ENCODE peak calls at places on chromosome 5, in five cellular contexts. U is dorsolateral prefrontal cortex, R is AG04450, W is brain microvascular endothelial cell, B is A549. D is an unnamed sample.

GRCh38 chr5:147935032-147935431 is 28.7 kb upstream of the C5orf46 start:
- DNase-seq in U (no peak), R (no peak), W (peak; percentile 59), B (peak; percentile 10), D (no peak)

GRCh38 chr5:42021923-42022322 is 96.8 kb downstream of the FBXO4 start:
- DNase-seq in U (no peak), R (no peak), W (no peak), B (no peak), D (no peak)

GRCh38 chr5:174309131-174309845 is 263.8 kb downstream of the NSG2 start:
- DNase-seq in U (no peak), R (no peak), W (no peak), B (no peak), D (no peak)

GRCh38 chr5:74073257-74073656 is 447.3 kb downstream of the ARHGEF28 start:
- DNase-seq in U (no peak), R (no peak), W (peak; percentile 34), B (no peak), D (no peak)

GRCh38 chr5:135051399-135051798 is 17.4 kb upstream of the PITX1 start:
- DNase-seq in U (no peak), R (no peak), W (no peak), B (no peak), D (no peak)

GRCh38 chr5:145072880-145073279 is 762.3 kb downstream of the PRELID2 start:
- DNase-seq in U (no peak), R (no peak), W (no peak), B (no peak), D (no peak)

GRCh38 chr5:72955768-72956323 is at the start of gene FCHO2:
- DNase-seq in U (peak; percentile 96), R (peak; percentile 90), W (peak; percentile 95), B (peak; percentile 95), D (peak; percentile 90)

GRCh38 chr5:175285263-175285662 is 158.7 kb downstream of the DRD1 start:
- DNase-seq in U (no peak), R (no peak), W (no peak), B (no peak), D (peak; percentile 8)

GRCh38 chr5:168683247-168683926 is 104.2 kb upstream of the PANK3 start:
- DNase-seq in U (no peak), R (no peak), W (no peak), B (no peak), D (no peak)

GRCh38 chr5:149938272-149938671 is 6.3 kb downstream of the PDE6A start:
- DNase-seq in U (no peak), R (no peak), W (peak; percentile 88), B (peak; percentile 65), D (peak; percentile 40)

GRCh38 chr5:52672459-52672858 is 115.3 kb upstream of the ITGA1 start:
- DNase-seq in U (no peak), R (no peak), W (no peak), B (no peak), D (no peak)

GRCh38 chr5:28542968-28543367 is 1504.6 kb upstream of the CDH9 start:
- DNase-seq in U (no peak), R (no peak), W (peak; percentile 92), B (no peak), D (peak; percentile 16)

GRCh38 chr5:140041492-140042421 is 1.3 kb downstream of the NRG2 start:
- DNase-seq in U (peak; percentile 76), R (no peak), W (peak; percentile 11), B (peak; percentile 47), D (no peak)

GRCh38 chr5:659496-660263 is 33.5 kb downstream of the TPPP start:
- DNase-seq in U (no peak), R (no peak), W (no peak), B (no peak), D (no peak)

GRCh38 chr5:132491368-132492364 is 1.1 kb upstream of the IRF1 start:
- DNase-seq in U (no peak), R (no peak), W (no peak), B (no peak), D (no peak)

GRCh38 chr5:45507174-45507573 is 189.0 kb downstream of the HCN1 start:
- DNase-seq in U (peak; percentile 82), R (no peak), W (no peak), B (no peak), D (no peak)

GRCh38 chr5:38607930-38608545 is 51.6 kb upstream of the LIFR start:
- DNase-seq in U (no peak), R (peak; percentile 73), W (peak; percentile 45), B (no peak), D (no peak)

GRCh38 chr5:173789031-173789920 is 98.9 kb upstream of the CPEB4 start:
- DNase-seq in U (no peak), R (peak; percentile 33), W (peak; percentile 83), B (no peak), D (no peak)

GRCh38 chr5:9046756-9047481 is 499.0 kb downstream of the SEMA5A start:
- DNase-seq in U (no peak), R (peak; percentile 81), W (peak; percentile 100), B (no peak), D (peak; percentile 86)

GRCh38 chr5:55601209-55601618 is 66.5 kb upstream of the PLPP1 start:
- DNase-seq in U (peak; percentile 75), R (no peak), W (peak; percentile 81), B (peak; percentile 63), D (peak; percentile 20)

GRCh38 chr5:179192185-179192890 is 132.2 kb downstream of the ZNF354C start:
- DNase-seq in U (peak; percentile 10), R (no peak), W (no peak), B (no peak), D (no peak)

GRCh38 chr5:354581-355378 is 33.3 kb downstream of the AHRR start:
- DNase-seq in U (no peak), R (no peak), W (no peak), B (no peak), D (no peak)

GRCh38 chr5:116137544-116138378 is 52.9 kb downstream of the COMMD10 start:
- DNase-seq in U (no peak), R (peak; percentile 18), W (peak; percentile 35), B (peak; percentile 15), D (no peak)

GRCh38 chr5:157918811-157919742 is 60.1 kb upstream of the CLINT1 start:
- DNase-seq in U (no peak), R (no peak), W (no peak), B (no peak), D (no peak)

GRCh38 chr5:151553695-151554094 is 37.4 kb downstream of the FAT2 start:
- DNase-seq in U (no peak), R (no peak), W (no peak), B (no peak), D (no peak)

GRCh38 chr5:91425046-91425445 is 41.9 kb upstream of the ARRDC3 start:
- DNase-seq in U (no peak), R (no peak), W (no peak), B (no peak), D (no peak)

GRCh38 chr5:73115399-73116051 is 4.8 kb upstream of the TMEM171 start:
- DNase-seq in U (no peak), R (peak; percentile 93), W (peak; percentile 93), B (no peak), D (no peak)

GRCh38 chr5:43553381-43553780 is 3.5 kb downstream of the PAIP1 start:
- DNase-seq in U (no peak), R (no peak), W (no peak), B (no peak), D (no peak)

GRCh38 chr5:10619649-10620048 is 55.8 kb downstream of the ANKRD33B start:
- DNase-seq in U (no peak), R (no peak), W (no peak), B (no peak), D (no peak)
- H3K27ac ChIP-seq in U (no peak overlapping the region), R (no peak overlapping the region), W (no peak overlapping the region), B (no peak overlapping the region), D (no peak overlapping the region)

DNA sequence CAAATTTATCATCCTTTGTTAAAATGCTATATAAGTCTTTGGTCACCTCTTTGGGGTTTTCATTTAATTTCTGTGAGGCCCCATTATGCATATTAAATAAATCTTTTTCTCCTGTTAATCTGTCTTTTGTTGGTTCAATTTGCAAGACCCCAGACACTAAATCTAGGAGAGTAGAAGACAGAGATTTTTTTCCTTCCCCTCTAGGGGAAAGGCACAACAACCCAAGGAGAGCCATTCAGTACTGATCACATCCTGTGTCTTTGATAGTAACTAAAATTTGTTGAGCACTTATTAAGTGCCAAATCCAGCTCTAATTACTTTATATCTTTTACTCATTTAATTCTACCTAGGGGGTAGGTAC is 74.4 kb downstream of the ALDH7A1 start:
- DNase-seq in U (no peak), R (no peak), W (no peak), B (no peak), D (no peak)
- H3K27ac ChIP-seq in U (peak overlapping the region; percentile 72), R (no peak overlapping the region), W (no peak overlapping the region), B (no peak overlapping the region), D (no peak overlapping the region)

GRCh38 chr5:119409235-119409815 is 43.0 kb upstream of the HSD17B4 start:
- DNase-seq in U (no peak), R (no peak), W (no peak), B (no peak), D (no peak)

GRCh38 chr5:119411935-119412623 is 40.2 kb upstream of the HSD17B4 start:
- DNase-seq in U (peak; percentile 33), R (peak; percentile 52), W (peak; percentile 81), B (peak; percentile 67), D (no peak)

GRCh38 chr5:119411291-119411934 is 40.9 kb upstream of the HSD17B4 start:
- DNase-seq in U (no peak), R (no peak), W (peak; percentile 52), B (no peak), D (peak; percentile 68)

GRCh38 chr5:119412828-119413227 is 39.5 kb upstream of the HSD17B4 start:
- DNase-seq in U (no peak), R (no peak), W (no peak), B (no peak), D (no peak)

GRCh38 chr5:119410448-119411170 is 41.7 kb upstream of the HSD17B4 start:
- DNase-seq in U (no peak), R (no peak), W (no peak), B (no peak), D (no peak)
- H3K27ac ChIP-seq in U (no peak overlapping the region), R (no peak overlapping the region), W (no peak overlapping the region), B (no peak overlapping the region), D (peak overlapping the region; percentile 68)

DNA sequence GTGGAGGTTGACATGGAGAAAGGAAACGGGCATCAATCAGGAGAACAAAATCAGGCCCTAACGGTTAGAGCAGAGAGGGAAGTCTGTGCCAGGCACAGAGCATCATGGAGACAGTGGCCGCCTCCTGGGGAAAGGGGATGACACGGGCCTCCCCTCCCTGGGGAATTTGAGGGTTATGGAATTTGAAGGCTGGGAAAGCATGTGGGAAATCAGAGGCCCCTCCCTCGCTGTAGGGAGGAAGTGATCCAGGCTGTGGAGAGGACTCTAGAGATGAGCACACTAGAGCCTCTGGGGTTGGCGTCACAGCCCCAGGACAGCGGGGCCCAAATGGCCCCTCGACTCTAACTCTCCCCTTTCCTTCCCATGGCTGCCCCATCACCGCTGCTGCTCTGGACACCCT is 36.7 kb downstream of the PROP1 start:
- DNase-seq in U (no peak), R (no peak), W (no peak), B (no peak), D (no peak)
- H3K27ac ChIP-seq in U (no peak overlapping the region), R (no peak overlapping the region), W (no peak overlapping the region), B (no peak overlapping the region), D (no peak overlapping the region)

GRCh38 chr5:159059722-159060121 is 40.0 kb downstream of the EBF1 start:
- DNase-seq in U (no peak), R (no peak), W (no peak), B (no peak), D (no peak)
- H3K27ac ChIP-seq in U (no peak overlapping the region), R (no peak overlapping the region), W (no peak overlapping the region), B (no peak overlapping the region), D (no peak overlapping the region)

D was measured in epithelial cell of prostate.